ENCODE peak calls at places on chromosomes 12 and 14, in nine cellular contexts. One of them, this sample, is unnamed. For H3K9me3, the result is how much of the 10 kb centered on the place peaks cover.

GRCh38 chr14:55138091-55138490 is 9.0 kb downstream of the LGALS3 start:
- DNase-seq in suprapubic skin: no peak
- DNase-seq in IMR-90: no peak
- DNase-seq in A549: no peak
- DNase-seq in heart left ventricle: no peak
- DNase-seq in AG04450: no peak
- DNase-seq in cardiac muscle cell: no peak
- DNase-seq in fibroblast of lung: no peak
- DNase-seq in transverse colon: no peak
- DNase-seq in this sample: no peak

GRCh38 chr14:81459421-81459820 is 59.3 kb upstream of the STON2 start:
- DNase-seq in suprapubic skin: no peak
- DNase-seq in IMR-90: no peak
- DNase-seq in A549: no peak
- DNase-seq in heart left ventricle: no peak
- DNase-seq in AG04450: no peak
- DNase-seq in cardiac muscle cell: no peak
- DNase-seq in fibroblast of lung: no peak
- DNase-seq in transverse colon: no peak
- DNase-seq in this sample: no peak

GRCh38 chr14:65164068-65164824 is 61.9 kb upstream of the MAX start:
- DNase-seq in suprapubic skin: no peak
- DNase-seq in IMR-90: peak
- DNase-seq in A549: peak
- DNase-seq in heart left ventricle: no peak
- DNase-seq in AG04450: no peak
- DNase-seq in cardiac muscle cell: peak
- DNase-seq in fibroblast of lung: peak
- DNase-seq in transverse colon: no peak
- DNase-seq in this sample: peak

GRCh38 chr14:103073367-103073875 is 10.6 kb upstream of the LBHD2 start:
- DNase-seq in suprapubic skin: no peak
- DNase-seq in IMR-90: no peak
- DNase-seq in A549: peak
- DNase-seq in heart left ventricle: no peak
- DNase-seq in AG04450: no peak
- DNase-seq in cardiac muscle cell: no peak
- DNase-seq in fibroblast of lung: no peak
- DNase-seq in transverse colon: no peak
- DNase-seq in this sample: no peak

GRCh38 chr12:47816646-47817271 is 2.9 kb downstream of the HDAC7 start:
- DNase-seq in suprapubic skin: no peak
- DNase-seq in IMR-90: no peak
- DNase-seq in A549: no peak
- DNase-seq in heart left ventricle: peak
- DNase-seq in AG04450: no peak
- DNase-seq in cardiac muscle cell: no peak
- DNase-seq in fibroblast of lung: no peak
- DNase-seq in transverse colon: no peak
- DNase-seq in this sample: no peak

GRCh38 chr14:61456720-61457119 is 135.3 kb downstream of the PRKCH start:
- DNase-seq in suprapubic skin: peak
- DNase-seq in IMR-90: peak
- DNase-seq in A549: peak
- DNase-seq in heart left ventricle: peak
- DNase-seq in AG04450: no peak
- DNase-seq in cardiac muscle cell: peak
- DNase-seq in fibroblast of lung: peak
- DNase-seq in transverse colon: peak
- DNase-seq in this sample: peak

GRCh38 chr14:75283162-75283883 is 4.7 kb downstream of the FOS start:
- DNase-seq in suprapubic skin: peak
- DNase-seq in IMR-90: peak
- DNase-seq in A549: peak
- DNase-seq in heart left ventricle: no peak
- DNase-seq in AG04450: no peak
- DNase-seq in cardiac muscle cell: no peak
- DNase-seq in fibroblast of lung: peak
- DNase-seq in transverse colon: peak
- DNase-seq in this sample: no peak

GRCh38 chr14:21201732-21202462 is 46.0 kb upstream of the OR5AU1 start:
- DNase-seq in suprapubic skin: no peak
- DNase-seq in IMR-90: no peak
- DNase-seq in A549: no peak
- DNase-seq in heart left ventricle: no peak
- DNase-seq in AG04450: no peak
- DNase-seq in cardiac muscle cell: no peak
- DNase-seq in fibroblast of lung: no peak
- DNase-seq in transverse colon: no peak
- DNase-seq in this sample: no peak

GRCh38 chr12:87820524-87821194 is 208.5 kb downstream of the C12orf50 start:
- DNase-seq in suprapubic skin: no peak
- DNase-seq in IMR-90: peak
- DNase-seq in A549: peak
- DNase-seq in heart left ventricle: no peak
- DNase-seq in AG04450: peak
- DNase-seq in cardiac muscle cell: no peak
- DNase-seq in fibroblast of lung: peak
- DNase-seq in transverse colon: no peak
- DNase-seq in this sample: peak

GRCh38 chr12:56628671-56629458 is 1.3 kb downstream of the BAZ2A start:
- DNase-seq in suprapubic skin: peak
- DNase-seq in IMR-90: peak
- DNase-seq in A549: peak
- DNase-seq in heart left ventricle: peak
- DNase-seq in AG04450: peak
- DNase-seq in cardiac muscle cell: peak
- DNase-seq in fibroblast of lung: peak
- DNase-seq in transverse colon: peak
- DNase-seq in this sample: peak

GRCh38 chr12:3930216-3930615 is 57.0 kb upstream of the PARP11 start:
- DNase-seq in suprapubic skin: no peak
- DNase-seq in IMR-90: no peak
- DNase-seq in A549: no peak
- DNase-seq in heart left ventricle: no peak
- DNase-seq in AG04450: no peak
- DNase-seq in cardiac muscle cell: no peak
- DNase-seq in fibroblast of lung: no peak
- DNase-seq in transverse colon: no peak
- DNase-seq in this sample: no peak

GRCh38 chr12:31781894-31782540 is 53.2 kb upstream of the AMN1 start:
- DNase-seq in suprapubic skin: no peak
- DNase-seq in IMR-90: no peak
- DNase-seq in A549: no peak
- DNase-seq in heart left ventricle: no peak
- DNase-seq in AG04450: no peak
- DNase-seq in cardiac muscle cell: no peak
- DNase-seq in fibroblast of lung: no peak
- DNase-seq in transverse colon: no peak
- DNase-seq in this sample: no peak

GRCh38 chr12:6635375-6635855 is 344 bp downstream of the LPAR5 start:
- DNase-seq in suprapubic skin: no peak
- DNase-seq in IMR-90: no peak
- DNase-seq in A549: no peak
- DNase-seq in heart left ventricle: no peak
- DNase-seq in AG04450: no peak
- DNase-seq in cardiac muscle cell: no peak
- DNase-seq in fibroblast of lung: no peak
- DNase-seq in transverse colon: no peak
- DNase-seq in this sample: no peak

GRCh38 chr12:4030938-4031702 is 157.9 kb upstream of the PARP11 start:
- DNase-seq in suprapubic skin: peak
- DNase-seq in IMR-90: peak
- DNase-seq in A549: peak
- DNase-seq in heart left ventricle: peak
- DNase-seq in AG04450: peak
- DNase-seq in cardiac muscle cell: peak
- DNase-seq in fibroblast of lung: peak
- DNase-seq in transverse colon: peak
- DNase-seq in this sample: peak

GRCh38 chr14:91094772-91095171 is 19.1 kb upstream of the DGLUCY start:
- DNase-seq in suprapubic skin: no peak
- DNase-seq in IMR-90: no peak
- DNase-seq in A549: no peak
- DNase-seq in heart left ventricle: no peak
- DNase-seq in AG04450: no peak
- DNase-seq in cardiac muscle cell: no peak
- DNase-seq in fibroblast of lung: no peak
- DNase-seq in transverse colon: no peak
- DNase-seq in this sample: no peak

GRCh38 chr12:71164877-71165197 is 7.0 kb upstream of the TSPAN8 start:
- DNase-seq in suprapubic skin: no peak
- DNase-seq in IMR-90: no peak
- DNase-seq in A549: no peak
- DNase-seq in heart left ventricle: no peak
- DNase-seq in AG04450: no peak
- DNase-seq in cardiac muscle cell: no peak
- DNase-seq in fibroblast of lung: no peak
- DNase-seq in transverse colon: peak
- DNase-seq in this sample: peak
- H3K9me3 ChIP-seq in suprapubic skin: under half
- H3K9me3 ChIP-seq in IMR-90: under half
- H3K9me3 ChIP-seq in A549: under half
- H3K9me3 ChIP-seq in heart left ventricle: under half
- H3K9me3 ChIP-seq in AG04450: under half
- H3K9me3 ChIP-seq in cardiac muscle cell: under half
- H3K9me3 ChIP-seq in fibroblast of lung: under half
- H3K9me3 ChIP-seq in transverse colon: under half
- H3K9me3 ChIP-seq in this sample: under half

DNA sequence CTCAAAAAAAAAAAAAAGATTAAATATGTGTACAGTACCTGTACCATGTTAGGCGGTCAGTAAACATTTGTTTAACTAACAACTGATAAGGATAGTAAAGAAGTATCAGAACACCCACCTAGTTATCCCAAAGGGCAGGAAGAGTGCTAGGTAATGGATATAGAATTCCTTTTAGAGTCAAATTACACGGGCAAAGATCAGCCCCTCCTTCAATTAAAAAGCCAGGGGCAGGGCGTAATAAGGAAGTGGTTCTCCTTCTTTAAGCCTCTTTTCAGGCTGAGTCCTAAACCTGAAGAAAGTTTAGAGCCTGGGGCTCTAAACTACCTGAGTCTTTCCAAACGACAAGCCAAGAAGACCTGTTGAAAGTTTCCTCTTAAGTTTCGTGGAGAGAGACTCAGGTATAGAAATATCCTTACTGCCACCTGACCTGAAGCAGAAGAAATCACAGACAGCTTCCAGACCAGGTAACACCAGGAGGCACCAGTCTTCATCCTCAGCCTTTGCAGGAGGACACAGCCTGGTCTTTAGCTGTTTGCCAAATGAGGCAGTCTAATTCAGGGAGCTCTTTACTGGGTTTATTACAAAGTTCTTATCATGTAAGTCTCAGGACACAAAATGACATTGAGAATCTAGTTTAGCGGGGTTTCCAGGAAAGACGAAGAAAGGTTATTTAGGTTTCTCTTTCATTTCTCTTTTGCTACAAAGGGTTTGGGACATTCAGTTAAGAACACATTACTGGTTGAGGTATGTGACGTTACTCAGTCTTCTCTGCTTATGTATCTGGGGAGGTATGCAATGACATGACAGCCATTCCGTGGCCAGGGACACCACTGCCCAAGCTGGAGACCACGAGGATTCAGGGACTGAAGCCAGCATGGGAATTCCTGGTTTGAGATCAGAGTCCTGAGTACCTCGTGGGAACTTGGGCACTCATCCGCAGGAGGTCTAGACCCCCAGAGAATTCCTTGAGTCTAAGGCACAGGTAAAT is at the start of gene BCL2L14:
- DNase-seq in suprapubic skin: no peak
- DNase-seq in IMR-90: no peak
- DNase-seq in A549: no peak
- DNase-seq in heart left ventricle: no peak
- DNase-seq in AG04450: no peak
- DNase-seq in cardiac muscle cell: no peak
- DNase-seq in fibroblast of lung: no peak
- DNase-seq in transverse colon: peak
- DNase-seq in this sample: no peak
- H3K4me3 ChIP-seq in suprapubic skin: peak
- H3K4me3 ChIP-seq in IMR-90: no peak
- H3K4me3 ChIP-seq in A549: no peak
- H3K4me3 ChIP-seq in heart left ventricle: no peak
- H3K4me3 ChIP-seq in AG04450: no peak
- H3K4me3 ChIP-seq in cardiac muscle cell: no peak
- H3K4me3 ChIP-seq in fibroblast of lung: no peak
- H3K4me3 ChIP-seq in transverse colon: peak
- H3K4me3 ChIP-seq in this sample: no peak

DNA sequence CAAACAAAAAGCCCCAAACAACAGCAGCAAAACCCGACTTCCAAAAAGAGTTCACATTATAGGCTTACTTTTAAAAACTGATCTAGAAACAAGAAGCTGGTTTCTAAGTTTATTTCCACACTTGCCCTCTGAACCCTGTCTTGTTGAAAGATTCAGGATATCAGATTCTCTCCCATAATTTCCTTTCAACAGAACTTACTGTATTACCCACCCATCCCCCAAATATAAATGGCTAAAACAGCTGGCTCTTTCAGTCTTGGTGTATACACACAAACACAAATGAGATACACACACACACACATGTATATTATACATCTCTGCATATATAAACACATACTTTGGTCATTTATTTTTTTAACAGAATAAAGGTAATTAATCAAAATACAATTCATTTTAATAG is 460.9 kb downstream of the ZFP36L1 start:
- DNase-seq in suprapubic skin: no peak
- DNase-seq in IMR-90: peak
- DNase-seq in A549: no peak
- DNase-seq in heart left ventricle: no peak
- DNase-seq in AG04450: no peak
- DNase-seq in cardiac muscle cell: no peak
- DNase-seq in fibroblast of lung: peak
- DNase-seq in transverse colon: no peak
- DNase-seq in this sample: no peak
- H3K27ac ChIP-seq in suprapubic skin: no peak
- H3K27ac ChIP-seq in IMR-90: no peak
- H3K27ac ChIP-seq in A549: no peak
- H3K27ac ChIP-seq in heart left ventricle: no peak
- H3K27ac ChIP-seq in AG04450: no peak
- H3K27ac ChIP-seq in cardiac muscle cell: no peak
- H3K27ac ChIP-seq in fibroblast of lung: no peak
- H3K27ac ChIP-seq in transverse colon: peak
- H3K27ac ChIP-seq in this sample: no peak

DNA sequence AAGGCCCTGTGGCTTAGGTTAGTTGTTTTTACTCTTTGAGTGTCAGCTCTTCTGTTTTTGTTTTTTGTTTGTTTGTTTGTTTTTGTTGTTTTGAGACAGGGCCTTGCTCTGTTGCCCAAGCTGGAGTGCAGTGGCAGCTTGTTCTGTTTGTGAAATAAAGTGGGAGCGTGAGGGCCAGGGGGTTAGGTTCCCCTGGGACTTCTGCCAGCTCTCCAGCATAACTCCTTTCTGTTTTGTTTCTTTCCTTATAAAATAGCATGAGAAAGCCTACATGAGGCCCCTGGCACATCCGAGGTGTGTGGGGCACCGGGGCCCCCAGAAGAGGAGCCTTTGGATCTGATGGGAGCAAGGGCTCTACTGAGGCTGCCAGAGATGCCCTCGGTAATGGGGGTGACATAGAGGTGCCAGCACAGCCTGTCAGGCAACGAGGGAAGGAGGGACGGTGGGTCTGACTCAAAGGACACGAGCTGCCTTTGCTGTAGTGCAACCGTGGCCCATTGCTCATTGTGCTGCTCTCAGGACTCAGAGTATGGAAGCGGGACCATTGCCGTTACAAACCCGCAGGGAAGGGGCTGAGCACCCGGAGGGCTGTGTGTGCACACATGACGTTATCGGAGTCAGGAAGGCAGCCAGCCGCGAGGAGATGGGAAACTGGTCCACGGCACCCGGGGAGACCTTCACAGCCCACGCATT is 9.1 kb upstream of the SERPINA11 start:
- DNase-seq in suprapubic skin: no peak
- DNase-seq in IMR-90: no peak
- DNase-seq in A549: no peak
- DNase-seq in heart left ventricle: no peak
- DNase-seq in AG04450: no peak
- DNase-seq in cardiac muscle cell: no peak
- DNase-seq in fibroblast of lung: no peak
- DNase-seq in transverse colon: no peak
- DNase-seq in this sample: no peak
- H3K9me3 ChIP-seq in suprapubic skin: under half
- H3K9me3 ChIP-seq in IMR-90: under half
- H3K9me3 ChIP-seq in A549: under half
- H3K9me3 ChIP-seq in heart left ventricle: under half
- H3K9me3 ChIP-seq in AG04450: under half
- H3K9me3 ChIP-seq in cardiac muscle cell: under half
- H3K9me3 ChIP-seq in fibroblast of lung: under half
- H3K9me3 ChIP-seq in transverse colon: under half
- H3K9me3 ChIP-seq in this sample: under half